ENCODE peak calls at places on chromosomes 3 and 15, in eight cellular contexts. One of them, this sample, is unnamed.

GRCh38 chr15:38541046-38541445 is 23.6 kb downstream of the RASGRP1 start:
- DNase-seq in epithelial cell of esophagus: no peak
- DNase-seq in fibroblast of the aortic adventitia: no peak
- DNase-seq in mucosa of descending colon: no peak
- DNase-seq in AG10803: no peak
- DNase-seq in NCI-H524: no peak
- DNase-seq in ELR: no peak
- DNase-seq in activated T-cell treated with anti-CD3 and anti-CD28 coated beads for 24 hours: no peak
- DNase-seq in this sample: no peak

GRCh38 chr3:182979719-182980191 is 583 bp downstream of the DCUN1D1 start:
- DNase-seq in NCI-H524: peak
- DNase-seq in mucosa of descending colon: no peak
- DNase-seq in AG10803: no peak
- DNase-seq in epithelial cell of esophagus: peak
- DNase-seq in ELR: peak
- DNase-seq in activated T-cell treated with anti-CD3 and anti-CD28 coated beads for 24 hours: no peak
- DNase-seq in fibroblast of the aortic adventitia: no peak
- DNase-seq in this sample: no peak

GRCh38 chr3:102238362-102238761 is 196.5 kb upstream of the ZPLD1 start:
- DNase-seq in mucosa of descending colon: peak
- DNase-seq in ELR: no peak
- DNase-seq in activated T-cell treated with anti-CD3 and anti-CD28 coated beads for 24 hours: no peak
- DNase-seq in AG10803: no peak
- DNase-seq in NCI-H524: no peak
- DNase-seq in epithelial cell of esophagus: peak
- DNase-seq in fibroblast of the aortic adventitia: no peak
- DNase-seq in this sample: no peak

GRCh38 chr15:72994778-72995177 is 57.5 kb upstream of the NEO1 start:
- DNase-seq in epithelial cell of esophagus: no peak
- DNase-seq in fibroblast of the aortic adventitia: no peak
- DNase-seq in activated T-cell treated with anti-CD3 and anti-CD28 coated beads for 24 hours: no peak
- DNase-seq in AG10803: no peak
- DNase-seq in ELR: no peak
- DNase-seq in NCI-H524: peak
- DNase-seq in mucosa of descending colon: peak
- DNase-seq in this sample: peak

GRCh38 chr15:58212909-58213526 is 74.8 kb downstream of the AQP9 start:
- DNase-seq in epithelial cell of esophagus: peak
- DNase-seq in activated T-cell treated with anti-CD3 and anti-CD28 coated beads for 24 hours: no peak
- DNase-seq in mucosa of descending colon: no peak
- DNase-seq in ELR: peak
- DNase-seq in fibroblast of the aortic adventitia: peak
- DNase-seq in AG10803: peak
- DNase-seq in NCI-H524: peak
- DNase-seq in this sample: no peak

GRCh38 chr15:28919201-28919627 is 33.4 kb downstream of the APBA2 start:
- DNase-seq in activated T-cell treated with anti-CD3 and anti-CD28 coated beads for 24 hours: peak
- DNase-seq in AG10803: no peak
- DNase-seq in NCI-H524: peak
- DNase-seq in fibroblast of the aortic adventitia: no peak
- DNase-seq in epithelial cell of esophagus: no peak
- DNase-seq in ELR: no peak
- DNase-seq in mucosa of descending colon: no peak
- DNase-seq in this sample: no peak

GRCh38 chr3:15520185-15520584 is 1.3 kb downstream of the COLQ start:
- DNase-seq in NCI-H524: no peak
- DNase-seq in fibroblast of the aortic adventitia: no peak
- DNase-seq in epithelial cell of esophagus: peak
- DNase-seq in AG10803: no peak
- DNase-seq in activated T-cell treated with anti-CD3 and anti-CD28 coated beads for 24 hours: peak
- DNase-seq in ELR: no peak
- DNase-seq in mucosa of descending colon: no peak
- DNase-seq in this sample: no peak

GRCh38 chr3:154182975-154183374 is 61.8 kb downstream of the ARHGEF26 start:
- DNase-seq in ELR: no peak
- DNase-seq in mucosa of descending colon: no peak
- DNase-seq in activated T-cell treated with anti-CD3 and anti-CD28 coated beads for 24 hours: no peak
- DNase-seq in AG10803: no peak
- DNase-seq in fibroblast of the aortic adventitia: peak
- DNase-seq in NCI-H524: no peak
- DNase-seq in epithelial cell of esophagus: peak
- DNase-seq in this sample: no peak

GRCh38 chr3:124839896-124840295 is 47.3 kb downstream of the ITGB5 start:
- DNase-seq in mucosa of descending colon: no peak
- DNase-seq in fibroblast of the aortic adventitia: no peak
- DNase-seq in NCI-H524: peak
- DNase-seq in ELR: no peak
- DNase-seq in AG10803: no peak
- DNase-seq in epithelial cell of esophagus: no peak
- DNase-seq in activated T-cell treated with anti-CD3 and anti-CD28 coated beads for 24 hours: no peak
- DNase-seq in this sample: no peak

GRCh38 chr3:120341658-120342346 is 7.4 kb downstream of the LRRC58 start:
- DNase-seq in fibroblast of the aortic adventitia: no peak
- DNase-seq in mucosa of descending colon: no peak
- DNase-seq in ELR: no peak
- DNase-seq in activated T-cell treated with anti-CD3 and anti-CD28 coated beads for 24 hours: no peak
- DNase-seq in AG10803: no peak
- DNase-seq in epithelial cell of esophagus: no peak
- DNase-seq in NCI-H524: no peak
- DNase-seq in this sample: no peak

GRCh38 chr15:38945551-38946298 is 381.1 kb upstream of the RASGRP1 start:
- DNase-seq in activated T-cell treated with anti-CD3 and anti-CD28 coated beads for 24 hours: no peak
- DNase-seq in fibroblast of the aortic adventitia: no peak
- DNase-seq in ELR: no peak
- DNase-seq in mucosa of descending colon: no peak
- DNase-seq in epithelial cell of esophagus: no peak
- DNase-seq in AG10803: no peak
- DNase-seq in NCI-H524: no peak
- DNase-seq in this sample: no peak

GRCh38 chr3:154334973-154335420 is 10.7 kb upstream of the DHX36 start:
- DNase-seq in fibroblast of the aortic adventitia: peak
- DNase-seq in ELR: peak
- DNase-seq in AG10803: peak
- DNase-seq in NCI-H524: peak
- DNase-seq in activated T-cell treated with anti-CD3 and anti-CD28 coated beads for 24 hours: no peak
- DNase-seq in epithelial cell of esophagus: peak
- DNase-seq in mucosa of descending colon: no peak
- DNase-seq in this sample: no peak

GRCh38 chr3:11276901-11277300 is 4.7 kb downstream of the ATG7 start:
- DNase-seq in AG10803: no peak
- DNase-seq in epithelial cell of esophagus: no peak
- DNase-seq in NCI-H524: no peak
- DNase-seq in ELR: peak
- DNase-seq in activated T-cell treated with anti-CD3 and anti-CD28 coated beads for 24 hours: no peak
- DNase-seq in mucosa of descending colon: no peak
- DNase-seq in fibroblast of the aortic adventitia: no peak
- DNase-seq in this sample: no peak